ENCODE peak calls at places on chromosome 18, in seven cellular contexts. One of them, this sample, is unnamed.

GRCh38 chr18:24600076-24600654 is 139.7 kb downstream of the HRH4 start:
- DNase-seq in NCI-H1105: peak; percentile 63
- DNase-seq in RWPE1: peak; percentile 36
- DNase-seq in C1 segment of cervical spinal cord: no peak
- DNase-seq in amniotic stem cell: peak; percentile 24
- DNase-seq in endothelial cell: peak; percentile 21
- DNase-seq in astrocyte of the spinal cord: peak; percentile 57
- DNase-seq in this sample: peak; percentile 72

GRCh38 chr18:35642802-35643201 is 61.3 kb downstream of the GALNT1 start:
- DNase-seq in NCI-H1105: no peak
- DNase-seq in RWPE1: no peak
- DNase-seq in C1 segment of cervical spinal cord: no peak
- DNase-seq in amniotic stem cell: no peak
- DNase-seq in endothelial cell: no peak
- DNase-seq in astrocyte of the spinal cord: no peak
- DNase-seq in this sample: peak; percentile 20

GRCh38 chr18:30970201-30970816 is 72.2 kb downstream of the DSC3 start:
- DNase-seq in NCI-H1105: peak; percentile 55
- DNase-seq in RWPE1: peak; percentile 13
- DNase-seq in C1 segment of cervical spinal cord: no peak
- DNase-seq in amniotic stem cell: no peak
- DNase-seq in endothelial cell: peak; percentile 9
- DNase-seq in astrocyte of the spinal cord: peak; percentile 16
- DNase-seq in this sample: peak; percentile 55

GRCh38 chr18:78783564-78783960 is 196.1 kb upstream of the SALL3 start:
- DNase-seq in NCI-H1105: no peak
- DNase-seq in RWPE1: no peak
- DNase-seq in C1 segment of cervical spinal cord: no peak
- DNase-seq in amniotic stem cell: no peak
- DNase-seq in endothelial cell: no peak
- DNase-seq in astrocyte of the spinal cord: no peak
- DNase-seq in this sample: no peak

GRCh38 chr18:67511840-67512239 is 4.7 kb downstream of the DSEL start:
- DNase-seq in NCI-H1105: no peak
- DNase-seq in RWPE1: no peak
- DNase-seq in C1 segment of cervical spinal cord: no peak
- DNase-seq in amniotic stem cell: no peak
- DNase-seq in endothelial cell: no peak
- DNase-seq in astrocyte of the spinal cord: no peak
- DNase-seq in this sample: no peak

GRCh38 chr18:54162431-54162830 is 62.0 kb downstream of the MBD2 start:
- DNase-seq in NCI-H1105: no peak
- DNase-seq in RWPE1: peak; percentile 9
- DNase-seq in C1 segment of cervical spinal cord: no peak
- DNase-seq in amniotic stem cell: peak; percentile 31
- DNase-seq in endothelial cell: no peak
- DNase-seq in astrocyte of the spinal cord: peak; percentile 82
- DNase-seq in this sample: peak; percentile 81

GRCh38 chr18:2898131-2898640 is 51.4 kb downstream of the EMILIN2 start:
- DNase-seq in NCI-H1105: no peak
- DNase-seq in RWPE1: peak; percentile 46
- DNase-seq in C1 segment of cervical spinal cord: no peak
- DNase-seq in amniotic stem cell: no peak
- DNase-seq in endothelial cell: no peak
- DNase-seq in astrocyte of the spinal cord: peak; percentile 54
- DNase-seq in this sample: peak; percentile 58

GRCh38 chr18:70221156-70221910 is 15.8 kb upstream of the RTTN start:
- DNase-seq in NCI-H1105: no peak
- DNase-seq in RWPE1: no peak
- DNase-seq in C1 segment of cervical spinal cord: no peak
- DNase-seq in amniotic stem cell: no peak
- DNase-seq in endothelial cell: peak; percentile 14
- DNase-seq in astrocyte of the spinal cord: no peak
- DNase-seq in this sample: peak; percentile 49

GRCh38 chr18:53991805-53992204 is 232.7 kb downstream of the MBD2 start:
- DNase-seq in NCI-H1105: no peak
- DNase-seq in RWPE1: no peak
- DNase-seq in C1 segment of cervical spinal cord: no peak
- DNase-seq in amniotic stem cell: no peak
- DNase-seq in endothelial cell: no peak
- DNase-seq in astrocyte of the spinal cord: peak; percentile 53
- DNase-seq in this sample: peak; percentile 56

This sample was measured in astrocyte of the hippocampus.